ENCODE peak calls at places on chromosomes 11 and 22, in four cellular contexts. G is ACHN; O is left cardiac atrium; Q is activated CD8-positive, alpha-beta T cell treated with anti-CD3 and anti-CD28 coated beads for 36 hours. P is an unnamed sample.

GRCh38 chr11:115874843-115875242 is 370.6 kb upstream of the CADM1 start:
- DNase-seq in G (no peak), O (no peak), Q (peak), P (no peak)

GRCh38 chr11:111285205-111286079 is 12.9 kb upstream of the POU2AF3 start:
- DNase-seq in G (no peak), O (no peak), Q (no peak), P (no peak)

GRCh38 chr22:37716708-37717107 is 19.9 kb downstream of the TRIOBP start:
- DNase-seq in G (no peak), O (no peak), Q (no peak), P (no peak)

GRCh38 chr11:130839950-130840666 is 76.2 kb downstream of the SNX19 start:
- DNase-seq in G (no peak), O (no peak), Q (no peak), P (no peak)

GRCh38 chr11:113176561-113176960 is 137.8 kb upstream of the TTC12 start:
- DNase-seq in G (no peak), O (no peak), Q (no peak), P (no peak)

GRCh38 chr22:47123006-47123826 is 360.8 kb downstream of the TBC1D22A start:
- DNase-seq in G (no peak), O (no peak), Q (no peak), P (no peak)

GRCh38 chr22:20563941-20564371 is 56.5 kb downstream of the MED15 start:
- DNase-seq in G (no peak), O (no peak), Q (no peak), P (no peak)

GRCh38 chr11:35260342-35260985 is 121.5 kb downstream of the CD44 start:
- DNase-seq in G (no peak), O (no peak), Q (no peak), P (no peak)

GRCh38 chr11:15276616-15277015 is 161.9 kb downstream of the INSC start:
- DNase-seq in G (no peak), O (no peak), Q (no peak), P (no peak)

GRCh38 chr11:77791301-77791700 is 29.2 kb downstream of the RSF1 start:
- DNase-seq in G (no peak), O (no peak), Q (no peak), P (no peak)

GRCh38 chr22:46589141-46589748 is 30.9 kb upstream of the GRAMD4 start:
- DNase-seq in G (no peak), O (no peak), Q (no peak), P (no peak)

GRCh38 chr22:49523374-49524008 is 304.2 kb downstream of the BRD1 start:
- DNase-seq in G (no peak), O (no peak), Q (no peak), P (no peak)

GRCh38 chr11:57124912-57125311 is 56.8 kb upstream of the LRRC55 start:
- DNase-seq in G (no peak), O (no peak), Q (no peak), P (no peak)

GRCh38 chr11:111836766-111837165 is 34.6 kb downstream of the ALG9 start:
- DNase-seq in G (peak), O (no peak), Q (no peak), P (no peak)

GRCh38 chr11:953513-953912 is 27.8 kb downstream of the AP2A2 start:
- DNase-seq in G (no peak), O (no peak), Q (no peak), P (no peak)

GRCh38 chr11:46330887-46331652 is 16.2 kb upstream of the DGKZ start:
- DNase-seq in G (no peak), O (no peak), Q (peak), P (no peak)

GRCh38 chr11:106288988-106289387 is 211.5 kb downstream of the AASDHPPT start:
- DNase-seq in G (no peak), O (no peak), Q (no peak), P (no peak)

GRCh38 chr22:33582822-33583400 is 337.4 kb downstream of the LARGE1 start:
- DNase-seq in G (no peak), O (no peak), Q (no peak), P (no peak)

GRCh38 chr11:44474702-44475101 is 90.8 kb upstream of the CD82 start:
- DNase-seq in G (no peak), O (no peak), Q (no peak), P (no peak)

GRCh38 chr11:122033631-122034030 is 82.4 kb downstream of the BLID start:
- DNase-seq in G (no peak), O (no peak), Q (no peak), P (no peak)

GRCh38 chr11:73248526-73249185 is 23.5 kb upstream of the P2RY6 start:
- DNase-seq in G (no peak), O (no peak), Q (no peak), P (no peak)

GRCh38 chr22:22168190-22168940 is 76.2 kb upstream of the VPREB1 start:
- DNase-seq in G (no peak), O (no peak), Q (peak), P (no peak)

GRCh38 chr22:22810018-22810427 is 77.6 kb upstream of the IGLL5 start:
- DNase-seq in G (peak), O (peak), Q (peak), P (no peak)

P was measured in uterus.